ENCODE peak calls at places on chromosome 12, in ten cellular contexts. B is tibial nerve; M is transverse colon; T is WERI-Rb-1; Q is MM.1S; C is SK-N-MC; A is uterus; I is CD8-positive, alpha-beta T cell; W is neural progenitor cell; L is keratinocyte. Y is an unnamed sample. For H3K36me3, the result is how much of the 10 kb centered on the place peaks cover.

GRCh38 chr12:26100966-26101744 is 23.7 kb downstream of the BHLHE41 start:
- DNase-seq in B (no peak), M (peak), T (no peak), Q (peak), C (no peak), A (no peak), I (no peak), W (no peak), L (no peak), Y (no peak)

GRCh38 chr12:67025543-67026114 is 243.5 kb upstream of the CAND1 start:
- DNase-seq in B (peak), M (peak), T (peak), Q (peak), C (peak), A (no peak), I (peak), W (peak), L (no peak), Y (no peak)

GRCh38 chr12:96241484-96242256 is 47.5 kb downstream of the ELK3 start:
- DNase-seq in B (no peak), M (peak), T (no peak), Q (no peak), C (no peak), A (peak), I (peak), W (no peak), L (no peak), Y (no peak)

GRCh38 chr12:63068857-63069442 is 82.1 kb downstream of the AVPR1A start:
- DNase-seq in B (no peak), M (no peak), T (no peak), Q (peak), C (peak), A (peak), I (no peak), W (peak), L (no peak), Y (no peak)

GRCh38 chr12:92036061-92036620 is 109.5 kb downstream of the BTG1 start:
- DNase-seq in B (no peak), M (no peak), T (no peak), Q (no peak), C (no peak), A (no peak), I (no peak), W (no peak), L (no peak), Y (no peak)

GRCh38 chr12:28780096-28780495 is 369.0 kb upstream of the FAR2 start:
- DNase-seq in B (no peak), M (peak), T (no peak), Q (no peak), C (no peak), A (no peak), I (no peak), W (no peak), L (no peak), Y (no peak)

GRCh38 chr12:88325076-88325827 is 183.1 kb downstream of the TMTC3 start:
- DNase-seq in B (no peak), M (no peak), T (no peak), Q (no peak), C (no peak), A (no peak), I (no peak), W (no peak), L (no peak), Y (no peak)

GRCh38 chr12:33322519-33322918 is 117.1 kb downstream of the SYT10 start:
- DNase-seq in B (no peak), M (no peak), T (no peak), Q (no peak), C (no peak), A (no peak), I (no peak), W (peak), L (no peak), Y (no peak)

GRCh38 chr12:104610513-104611235 is 153.9 kb downstream of the CHST11 start:
- DNase-seq in B (no peak), M (no peak), T (no peak), Q (no peak), C (no peak), A (no peak), I (no peak), W (no peak), L (no peak), Y (no peak)

GRCh38 chr12:44307506-44308168 is 471.8 kb downstream of the TMEM117 start:
- DNase-seq in B (no peak), M (no peak), T (peak), Q (peak), C (no peak), A (no peak), I (no peak), W (no peak), L (no peak), Y (no peak)

GRCh38 chr12:2541805-2542204 is 253.0 kb upstream of the FKBP4 start:
- DNase-seq in B (no peak), M (no peak), T (no peak), Q (no peak), C (no peak), A (no peak), I (no peak), W (no peak), L (no peak), Y (no peak)

GRCh38 chr12:100743060-100743459 is 51.5 kb upstream of the ANO4 start:
- DNase-seq in B (no peak), M (no peak), T (no peak), Q (no peak), C (no peak), A (no peak), I (no peak), W (no peak), L (no peak), Y (no peak)

GRCh38 chr12:3453947-3454675 is 36.9 kb upstream of the PRMT8 start:
- DNase-seq in B (no peak), M (no peak), T (no peak), Q (no peak), C (no peak), A (no peak), I (no peak), W (peak), L (peak), Y (no peak)

GRCh38 chr12:62375603-62376002 is 91.0 kb upstream of the MON2 start:
- DNase-seq in B (no peak), M (no peak), T (no peak), Q (no peak), C (no peak), A (no peak), I (no peak), W (no peak), L (no peak), Y (no peak)

GRCh38 chr12:86174188-86174587 is 82.0 kb downstream of the MGAT4C start:
- DNase-seq in B (no peak), M (no peak), T (no peak), Q (no peak), C (no peak), A (no peak), I (no peak), W (no peak), L (no peak), Y (no peak)

GRCh38 chr12:103712191-103712590 is 125.1 kb downstream of the STAB2 start:
- DNase-seq in B (no peak), M (no peak), T (no peak), Q (no peak), C (no peak), A (no peak), I (no peak), W (no peak), L (no peak), Y (no peak)

GRCh38 chr12:70258605-70259403 is 15.6 kb downstream of the CNOT2 start:
- DNase-seq in B (no peak), M (no peak), T (no peak), Q (no peak), C (no peak), A (no peak), I (no peak), W (no peak), L (no peak), Y (no peak)

GRCh38 chr12:49264873-49265792 is at the start of gene TUBA1C:
- DNase-seq in B (peak), M (peak), T (no peak), Q (peak), C (peak), A (peak), I (peak), W (peak), L (no peak), Y (peak)

GRCh38 chr12:90390947-90391346 is 564.0 kb downstream of the CCER1 start:
- DNase-seq in B (no peak), M (no peak), T (no peak), Q (no peak), C (no peak), A (no peak), I (no peak), W (no peak), L (no peak), Y (no peak)

GRCh38 chr12:39972119-39972518 is 133.8 kb downstream of the SLC2A13 start:
- DNase-seq in B (no peak), M (no peak), T (no peak), Q (no peak), C (no peak), A (no peak), I (no peak), W (no peak), L (no peak), Y (no peak)

GRCh38 chr12:10901427-10901826 is 7.9 kb downstream of the TAS2R13 start:
- DNase-seq in B (no peak), M (no peak), T (no peak), Q (no peak), C (no peak), A (no peak), I (no peak), W (no peak), L (no peak), Y (no peak)

GRCh38 chr12:130537051-130537450 is 179.0 kb downstream of the RIMBP2 start:
- DNase-seq in B (no peak), M (no peak), T (no peak), Q (no peak), C (no peak), A (no peak), I (no peak), W (no peak), L (no peak), Y (no peak)

GRCh38 chr12:132071001-132071810 is 72.9 kb downstream of the DDX51 start:
- DNase-seq in B (no peak), M (no peak), T (no peak), Q (no peak), C (no peak), A (no peak), I (no peak), W (no peak), L (no peak), Y (no peak)

GRCh38 chr12:93442411-93443340 is 929 bp upstream of the UBE2N start:
- DNase-seq in B (no peak), M (no peak), T (no peak), Q (no peak), C (no peak), A (no peak), I (no peak), W (peak), L (no peak), Y (no peak)

GRCh38 chr12:93438266-93439050 is 3.3 kb downstream of the UBE2N start:
- DNase-seq in B (no peak), M (no peak), T (no peak), Q (no peak), C (no peak), A (no peak), I (no peak), W (no peak), L (no peak), Y (no peak)

GRCh38 chr12:93441111-93441616 is 583 bp downstream of the UBE2N start:
- DNase-seq in B (peak), M (peak), T (no peak), Q (peak), C (no peak), A (peak), I (peak), W (peak), L (no peak), Y (peak)

GRCh38 chr12:93441617-93442410 is at the start of gene UBE2N:
- DNase-seq in B (peak), M (peak), T (peak), Q (peak), C (peak), A (peak), I (peak), W (peak), L (peak), Y (peak)

DNA sequence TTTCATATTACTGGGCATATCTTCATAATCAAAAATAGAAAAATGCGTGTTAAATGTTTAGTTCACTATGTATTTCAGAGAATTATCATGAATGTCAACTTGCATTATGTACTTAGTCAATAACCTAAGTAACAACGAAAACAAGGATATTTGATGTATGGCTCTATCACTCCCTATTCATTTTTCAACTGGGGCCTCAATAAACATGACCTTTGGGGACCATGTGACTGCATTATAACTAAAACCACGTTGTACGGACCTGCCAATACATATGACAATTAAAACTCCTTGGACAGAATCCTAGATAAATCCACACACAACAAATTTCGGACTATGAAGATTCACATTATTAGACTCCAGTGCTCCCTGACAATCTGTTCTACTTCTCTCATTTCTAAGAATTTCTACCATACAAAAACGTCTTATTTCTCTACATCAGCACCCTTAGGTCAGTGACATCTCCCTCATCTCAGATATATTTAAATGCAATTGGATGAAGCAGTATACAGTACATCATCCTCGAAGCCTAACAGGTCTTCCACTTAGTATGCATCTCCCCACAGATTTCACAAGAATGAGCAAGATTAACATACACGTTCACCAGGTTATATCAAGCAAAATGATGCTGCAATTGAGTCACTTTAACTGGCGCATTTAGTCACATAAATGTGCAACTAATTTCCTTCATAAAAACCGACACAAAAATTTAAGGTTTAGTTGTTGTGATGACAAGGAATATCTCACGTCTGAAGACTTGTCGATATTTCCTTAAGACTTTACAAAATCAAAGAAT is 1.5 kb downstream of the UBE2N start:
- DNase-seq in B (no peak), M (no peak), T (no peak), Q (no peak), C (no peak), A (no peak), I (no peak), W (no peak), L (no peak), Y (no peak)
- H3K27ac ChIP-seq in B (no peak), M (peak), T (peak), Q (no peak), C (no peak), A (no peak), I (peak), W (no peak), L (peak), Y (no peak)

GRCh38 chr12:4454315-4454860 is 8.8 kb upstream of the FGF6 start:
- DNase-seq in B (no peak), M (no peak), T (no peak), Q (no peak), C (no peak), A (no peak), I (no peak), W (no peak), L (no peak), Y (no peak)
- H3K36me3 ChIP-seq in B (under half), M (under half), T (under half), Q (under half), C (under half), A (under half), I (under half), W (under half), L (under half), Y (under half)

GRCh38 chr12:108131035-108131434 is 1.9 kb downstream of the WSCD2 start:
- DNase-seq in B (no peak), M (no peak), T (no peak), Q (no peak), C (no peak), A (no peak), I (no peak), W (no peak), L (no peak), Y (no peak)
- H3K27ac ChIP-seq in B (no peak), M (no peak), T (no peak), Q (no peak), C (no peak), A (peak), I (no peak), W (no peak), L (no peak), Y (no peak)

DNA sequence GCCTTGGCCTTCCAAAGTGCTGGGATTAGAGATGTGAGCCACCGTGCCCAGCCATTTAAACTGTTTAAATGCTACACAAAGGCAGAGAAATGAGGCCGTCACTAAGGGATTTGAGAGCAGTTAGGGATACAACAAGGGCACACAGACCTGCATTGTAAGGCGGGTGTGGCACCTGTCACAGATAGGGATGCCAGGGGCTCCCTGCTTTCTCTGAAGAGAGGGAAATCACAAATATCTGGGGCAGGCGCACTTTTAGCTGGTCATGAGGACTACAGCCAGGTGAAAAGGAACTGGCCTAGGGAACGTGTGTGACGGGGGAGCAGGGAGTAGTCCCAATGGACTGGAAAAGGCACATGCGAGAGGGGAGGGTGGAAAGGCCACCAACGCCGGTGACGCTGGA is 9.7 kb downstream of the SSH1 start:
- DNase-seq in B (no peak), M (no peak), T (no peak), Q (no peak), C (no peak), A (no peak), I (no peak), W (no peak), L (no peak), Y (no peak)
- H3K36me3 ChIP-seq in B (under half), M (under half), T (half or more), Q (under half), C (half or more), A (under half), I (under half), W (under half), L (under half), Y (under half)

GRCh38 chr12:14767617-14768016 is 35.7 kb downstream of the WBP11 start:
- DNase-seq in B (no peak), M (no peak), T (no peak), Q (no peak), C (no peak), A (no peak), I (no peak), W (no peak), L (no peak), Y (no peak)
- H3K27ac ChIP-seq in B (no peak), M (no peak), T (no peak), Q (no peak), C (peak), A (no peak), I (no peak), W (no peak), L (no peak), Y (no peak)

GRCh38 chr12:108815875-108816594 is 41.3 kb downstream of the SSH1 start:
- DNase-seq in B (no peak), M (no peak), T (no peak), Q (no peak), C (no peak), A (no peak), I (no peak), W (no peak), L (peak), Y (no peak)
- H3K36me3 ChIP-seq in B (under half), M (under half), T (half or more), Q (under half), C (half or more), A (under half), I (under half), W (under half), L (under half), Y (under half)

GRCh38 chr12:749871-750270 is 2.5 kb upstream of the WNK1 start:
- DNase-seq in B (no peak), M (no peak), T (no peak), Q (no peak), C (no peak), A (no peak), I (no peak), W (no peak), L (no peak), Y (no peak)

GRCh38 chr12:751828-752672 is at the start of gene WNK1:
- DNase-seq in B (peak), M (peak), T (peak), Q (peak), C (peak), A (peak), I (peak), W (peak), L (peak), Y (peak)

GRCh38 chr12:750356-751191 is 1.8 kb upstream of the WNK1 start:
- DNase-seq in B (no peak), M (no peak), T (no peak), Q (no peak), C (peak), A (no peak), I (no peak), W (peak), L (no peak), Y (no peak)

GRCh38 chr12:752673-753400 is 458 bp downstream of the WNK1 start:
- DNase-seq in B (peak), M (peak), T (peak), Q (peak), C (no peak), A (no peak), I (peak), W (peak), L (no peak), Y (peak)

GRCh38 chr12:751192-751827 is 1.1 kb upstream of the WNK1 start:
- DNase-seq in B (peak), M (peak), T (peak), Q (peak), C (peak), A (peak), I (peak), W (peak), L (peak), Y (peak)
- H3K27ac ChIP-seq in B (peak), M (peak), T (peak), Q (peak), C (peak), A (peak), I (peak), W (peak), L (peak), Y (peak)

GRCh38 chr12:112179936-112180335 is 54.6 kb downstream of the TRAFD1 start:
- DNase-seq in B (no peak), M (no peak), T (no peak), Q (no peak), C (no peak), A (no peak), I (no peak), W (no peak), L (no peak), Y (no peak)

GRCh38 chr12:112179341-112179740 is 54.0 kb downstream of the TRAFD1 start:
- DNase-seq in B (no peak), M (no peak), T (no peak), Q (no peak), C (no peak), A (no peak), I (no peak), W (no peak), L (no peak), Y (no peak)

GRCh38 chr12:112180422-112180821 is 55.1 kb downstream of the TRAFD1 start:
- DNase-seq in B (no peak), M (no peak), T (no peak), Q (no peak), C (no peak), A (no peak), I (no peak), W (no peak), L (no peak), Y (peak)

GRCh38 chr12:112176321-112177010 is 51.1 kb downstream of the TRAFD1 start:
- DNase-seq in B (no peak), M (no peak), T (no peak), Q (no peak), C (no peak), A (no peak), I (no peak), W (no peak), L (no peak), Y (no peak)

GRCh38 chr12:112178796-112179195 is 53.4 kb downstream of the TRAFD1 start:
- DNase-seq in B (no peak), M (no peak), T (no peak), Q (no peak), C (no peak), A (no peak), I (no peak), W (no peak), L (no peak), Y (peak)
- H3K36me3 ChIP-seq in B (under half), M (under half), T (under half), Q (under half), C (half or more), A (under half), I (under half), W (under half), L (under half), Y (under half)